ENCODE peak calls at places on chromosomes 5 and 9, in ten cellular contexts. One of them, this sample, is unnamed.

GRCh38 chr9:88379352-88379751 is 8.9 kb upstream of the SPIN1 start:
- DNase-seq in pancreas: no peak
- DNase-seq in dorsolateral prefrontal cortex: no peak
- DNase-seq in right cardiac atrium: no peak
- DNase-seq in body of pancreas: no peak
- DNase-seq in heart right ventricle: no peak
- DNase-seq in CD8-positive, alpha-beta T cell: no peak
- DNase-seq in brain microvascular endothelial cell: no peak
- DNase-seq in CD4-positive, alpha-beta memory T cell: no peak
- DNase-seq in kidney: no peak
- DNase-seq in this sample: no peak

GRCh38 chr5:177362102-177362868 is 4.6 kb downstream of the RGS14 start:
- DNase-seq in CD8-positive, alpha-beta T cell: no peak
- DNase-seq in brain microvascular endothelial cell: no peak
- DNase-seq in pancreas: peak
- DNase-seq in kidney: peak
- DNase-seq in right cardiac atrium: no peak
- DNase-seq in dorsolateral prefrontal cortex: no peak
- DNase-seq in CD4-positive, alpha-beta memory T cell: no peak
- DNase-seq in heart right ventricle: no peak
- DNase-seq in body of pancreas: no peak
- DNase-seq in this sample: peak

GRCh38 chr5:160021818-160022446 is 13.0 kb downstream of the TTC1 start:
- DNase-seq in heart right ventricle: peak
- DNase-seq in CD4-positive, alpha-beta memory T cell: peak
- DNase-seq in brain microvascular endothelial cell: peak
- DNase-seq in pancreas: no peak
- DNase-seq in body of pancreas: peak
- DNase-seq in kidney: no peak
- DNase-seq in dorsolateral prefrontal cortex: no peak
- DNase-seq in right cardiac atrium: no peak
- DNase-seq in CD8-positive, alpha-beta T cell: peak
- DNase-seq in this sample: peak

GRCh38 chr9:81490605-81491331 is 198.6 kb downstream of the TLE1 start:
- DNase-seq in dorsolateral prefrontal cortex: no peak
- DNase-seq in brain microvascular endothelial cell: peak
- DNase-seq in kidney: no peak
- DNase-seq in CD4-positive, alpha-beta memory T cell: no peak
- DNase-seq in pancreas: no peak
- DNase-seq in CD8-positive, alpha-beta T cell: no peak
- DNase-seq in right cardiac atrium: no peak
- DNase-seq in heart right ventricle: no peak
- DNase-seq in body of pancreas: no peak
- DNase-seq in this sample: peak

GRCh38 chr5:172630482-172630881 is 10.6 kb upstream of the NEURL1B start:
- DNase-seq in CD8-positive, alpha-beta T cell: no peak
- DNase-seq in heart right ventricle: no peak
- DNase-seq in dorsolateral prefrontal cortex: no peak
- DNase-seq in right cardiac atrium: no peak
- DNase-seq in CD4-positive, alpha-beta memory T cell: no peak
- DNase-seq in body of pancreas: no peak
- DNase-seq in pancreas: no peak
- DNase-seq in brain microvascular endothelial cell: no peak
- DNase-seq in kidney: no peak
- DNase-seq in this sample: no peak

GRCh38 chr5:175885813-175886212 is 14.4 kb downstream of the CPLX2 start:
- DNase-seq in right cardiac atrium: no peak
- DNase-seq in CD4-positive, alpha-beta memory T cell: no peak
- DNase-seq in dorsolateral prefrontal cortex: no peak
- DNase-seq in kidney: no peak
- DNase-seq in heart right ventricle: no peak
- DNase-seq in body of pancreas: no peak
- DNase-seq in pancreas: no peak
- DNase-seq in brain microvascular endothelial cell: no peak
- DNase-seq in CD8-positive, alpha-beta T cell: no peak
- DNase-seq in this sample: no peak

GRCh38 chr5:104111622-104112021 is 549.0 kb upstream of the NUDT12 start:
- DNase-seq in right cardiac atrium: no peak
- DNase-seq in pancreas: no peak
- DNase-seq in CD4-positive, alpha-beta memory T cell: no peak
- DNase-seq in body of pancreas: no peak
- DNase-seq in CD8-positive, alpha-beta T cell: no peak
- DNase-seq in dorsolateral prefrontal cortex: no peak
- DNase-seq in kidney: no peak
- DNase-seq in heart right ventricle: no peak
- DNase-seq in brain microvascular endothelial cell: no peak
- DNase-seq in this sample: no peak

GRCh38 chr5:112703866-112704820 is 33.5 kb upstream of the APC start:
- DNase-seq in heart right ventricle: peak
- DNase-seq in pancreas: no peak
- DNase-seq in brain microvascular endothelial cell: peak
- DNase-seq in CD8-positive, alpha-beta T cell: no peak
- DNase-seq in body of pancreas: no peak
- DNase-seq in kidney: no peak
- DNase-seq in dorsolateral prefrontal cortex: no peak
- DNase-seq in CD4-positive, alpha-beta memory T cell: no peak
- DNase-seq in right cardiac atrium: peak
- DNase-seq in this sample: no peak

GRCh38 chr9:113520109-113520642 is 56.6 kb downstream of the RGS3 start:
- DNase-seq in right cardiac atrium: no peak
- DNase-seq in brain microvascular endothelial cell: peak
- DNase-seq in dorsolateral prefrontal cortex: no peak
- DNase-seq in kidney: peak
- DNase-seq in pancreas: peak
- DNase-seq in body of pancreas: peak
- DNase-seq in CD4-positive, alpha-beta memory T cell: peak
- DNase-seq in heart right ventricle: no peak
- DNase-seq in CD8-positive, alpha-beta T cell: peak
- DNase-seq in this sample: peak

GRCh38 chr5:107485184-107485583 is 185.6 kb downstream of the EFNA5 start:
- DNase-seq in CD4-positive, alpha-beta memory T cell: no peak
- DNase-seq in heart right ventricle: no peak
- DNase-seq in brain microvascular endothelial cell: no peak
- DNase-seq in CD8-positive, alpha-beta T cell: no peak
- DNase-seq in right cardiac atrium: no peak
- DNase-seq in body of pancreas: no peak
- DNase-seq in dorsolateral prefrontal cortex: no peak
- DNase-seq in kidney: no peak
- DNase-seq in pancreas: no peak
- DNase-seq in this sample: no peak

GRCh38 chr5:107483196-107483595 is 187.5 kb downstream of the EFNA5 start:
- DNase-seq in heart right ventricle: no peak
- DNase-seq in CD4-positive, alpha-beta memory T cell: no peak
- DNase-seq in brain microvascular endothelial cell: no peak
- DNase-seq in kidney: no peak
- DNase-seq in right cardiac atrium: no peak
- DNase-seq in pancreas: no peak
- DNase-seq in dorsolateral prefrontal cortex: no peak
- DNase-seq in CD8-positive, alpha-beta T cell: no peak
- DNase-seq in body of pancreas: no peak
- DNase-seq in this sample: no peak

GRCh38 chr5:107486489-107486888 is 184.2 kb downstream of the EFNA5 start:
- DNase-seq in CD8-positive, alpha-beta T cell: peak
- DNase-seq in pancreas: no peak
- DNase-seq in body of pancreas: no peak
- DNase-seq in right cardiac atrium: no peak
- DNase-seq in brain microvascular endothelial cell: peak
- DNase-seq in heart right ventricle: no peak
- DNase-seq in CD4-positive, alpha-beta memory T cell: peak
- DNase-seq in dorsolateral prefrontal cortex: no peak
- DNase-seq in kidney: no peak
- DNase-seq in this sample: peak

GRCh38 chr5:107484261-107484660 is 186.5 kb downstream of the EFNA5 start:
- DNase-seq in body of pancreas: no peak
- DNase-seq in dorsolateral prefrontal cortex: no peak
- DNase-seq in pancreas: no peak
- DNase-seq in heart right ventricle: no peak
- DNase-seq in right cardiac atrium: no peak
- DNase-seq in brain microvascular endothelial cell: no peak
- DNase-seq in kidney: no peak
- DNase-seq in CD4-positive, alpha-beta memory T cell: no peak
- DNase-seq in CD8-positive, alpha-beta T cell: no peak
- DNase-seq in this sample: no peak

GRCh38 chr5:107483625-107484024 is 187.1 kb downstream of the EFNA5 start:
- DNase-seq in dorsolateral prefrontal cortex: no peak
- DNase-seq in heart right ventricle: no peak
- DNase-seq in brain microvascular endothelial cell: no peak
- DNase-seq in right cardiac atrium: no peak
- DNase-seq in pancreas: no peak
- DNase-seq in body of pancreas: no peak
- DNase-seq in kidney: no peak
- DNase-seq in CD8-positive, alpha-beta T cell: no peak
- DNase-seq in CD4-positive, alpha-beta memory T cell: no peak
- DNase-seq in this sample: no peak
- H3K27ac ChIP-seq in dorsolateral prefrontal cortex: no peak
- H3K27ac ChIP-seq in heart right ventricle: no peak
- H3K27ac ChIP-seq in brain microvascular endothelial cell: no peak
- H3K27ac ChIP-seq in right cardiac atrium: no peak
- H3K27ac ChIP-seq in pancreas: no peak
- H3K27ac ChIP-seq in body of pancreas: no peak
- H3K27ac ChIP-seq in kidney: no peak
- H3K27ac ChIP-seq in CD8-positive, alpha-beta T cell: no peak
- H3K27ac ChIP-seq in CD4-positive, alpha-beta memory T cell: no peak
- H3K27ac ChIP-seq in this sample: no peak

DNA sequence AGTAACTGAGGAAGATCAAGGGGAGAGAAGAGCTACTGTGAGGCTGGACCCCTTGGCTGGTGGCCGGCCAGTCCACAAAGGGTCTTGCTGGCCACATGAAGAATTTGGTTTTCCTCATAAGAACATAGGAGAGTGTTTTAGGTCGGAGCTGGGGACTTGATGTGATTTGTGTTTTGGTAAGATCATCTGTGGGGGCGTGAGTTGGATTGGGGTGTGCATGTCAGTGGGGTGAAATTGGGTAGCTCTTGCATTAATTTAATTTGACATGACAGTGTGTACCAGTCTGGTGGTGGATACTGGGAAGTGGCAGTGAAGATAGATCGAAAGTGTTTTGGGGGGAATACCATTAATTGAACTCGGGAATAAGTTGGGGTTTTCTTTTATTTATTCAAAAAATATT is 8.6 kb downstream of the PAM start:
- DNase-seq in body of pancreas: no peak
- DNase-seq in brain microvascular endothelial cell: no peak
- DNase-seq in CD4-positive, alpha-beta memory T cell: no peak
- DNase-seq in heart right ventricle: no peak
- DNase-seq in kidney: no peak
- DNase-seq in pancreas: no peak
- DNase-seq in right cardiac atrium: no peak
- DNase-seq in dorsolateral prefrontal cortex: no peak
- DNase-seq in CD8-positive, alpha-beta T cell: no peak
- DNase-seq in this sample: no peak
- H3K27ac ChIP-seq in body of pancreas: no peak
- H3K27ac ChIP-seq in brain microvascular endothelial cell: no peak
- H3K27ac ChIP-seq in CD4-positive, alpha-beta memory T cell: no peak
- H3K27ac ChIP-seq in heart right ventricle: peak
- H3K27ac ChIP-seq in kidney: no peak
- H3K27ac ChIP-seq in pancreas: no peak
- H3K27ac ChIP-seq in right cardiac atrium: peak
- H3K27ac ChIP-seq in dorsolateral prefrontal cortex: no peak
- H3K27ac ChIP-seq in CD8-positive, alpha-beta T cell: no peak
- H3K27ac ChIP-seq in this sample: no peak

DNA sequence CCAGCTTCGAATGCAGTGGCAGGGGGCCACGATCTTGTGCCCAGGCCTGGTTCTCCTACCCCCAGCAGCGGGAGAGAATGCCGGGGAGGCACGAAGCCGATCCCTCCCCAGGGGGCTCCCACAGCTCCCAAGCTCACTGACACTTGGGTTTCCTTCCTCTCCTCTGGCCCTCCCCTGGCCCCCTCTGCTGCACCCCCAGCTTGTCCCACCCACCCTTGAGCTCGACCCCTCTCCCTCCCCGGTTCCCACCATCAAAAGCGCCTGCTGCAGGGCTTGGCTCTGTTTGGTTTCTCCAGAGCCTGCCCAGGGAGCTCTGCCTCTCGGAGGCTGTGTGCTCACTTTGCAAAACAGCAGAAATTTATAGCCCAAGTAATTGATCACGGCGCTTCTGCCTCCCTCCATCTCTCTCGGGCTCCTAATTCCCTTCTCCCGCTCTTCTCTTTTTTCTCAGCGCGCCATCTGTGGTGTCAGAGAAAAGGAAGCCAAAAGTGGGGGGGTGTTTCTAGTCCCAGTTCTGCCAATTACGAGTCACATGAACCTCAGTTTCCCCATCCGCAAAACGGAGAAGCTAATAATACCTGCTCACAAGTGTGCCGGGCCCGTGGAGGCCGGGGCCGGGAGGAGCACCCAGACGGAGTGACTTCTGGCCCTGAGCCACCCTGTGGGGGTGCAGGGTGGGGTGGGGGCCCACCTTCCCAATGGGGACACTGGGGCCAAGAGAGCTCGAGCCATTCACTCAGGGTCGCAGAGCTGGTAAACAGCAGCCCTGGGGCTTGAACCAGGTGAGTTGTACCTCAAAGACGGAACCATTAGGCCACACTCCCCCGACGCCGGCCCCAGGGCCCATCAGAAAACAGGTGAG is 141.2 kb upstream of the IER5L start:
- DNase-seq in heart right ventricle: no peak
- DNase-seq in CD4-positive, alpha-beta memory T cell: no peak
- DNase-seq in kidney: peak
- DNase-seq in body of pancreas: peak
- DNase-seq in CD8-positive, alpha-beta T cell: no peak
- DNase-seq in brain microvascular endothelial cell: no peak
- DNase-seq in dorsolateral prefrontal cortex: no peak
- DNase-seq in right cardiac atrium: no peak
- DNase-seq in pancreas: peak
- DNase-seq in this sample: no peak
- H3K27ac ChIP-seq in heart right ventricle: peak
- H3K27ac ChIP-seq in CD4-positive, alpha-beta memory T cell: no peak
- H3K27ac ChIP-seq in kidney: peak
- H3K27ac ChIP-seq in body of pancreas: no peak
- H3K27ac ChIP-seq in CD8-positive, alpha-beta T cell: no peak
- H3K27ac ChIP-seq in brain microvascular endothelial cell: no peak
- H3K27ac ChIP-seq in dorsolateral prefrontal cortex: peak
- H3K27ac ChIP-seq in right cardiac atrium: no peak
- H3K27ac ChIP-seq in pancreas: peak
- H3K27ac ChIP-seq in this sample: peak

DNA sequence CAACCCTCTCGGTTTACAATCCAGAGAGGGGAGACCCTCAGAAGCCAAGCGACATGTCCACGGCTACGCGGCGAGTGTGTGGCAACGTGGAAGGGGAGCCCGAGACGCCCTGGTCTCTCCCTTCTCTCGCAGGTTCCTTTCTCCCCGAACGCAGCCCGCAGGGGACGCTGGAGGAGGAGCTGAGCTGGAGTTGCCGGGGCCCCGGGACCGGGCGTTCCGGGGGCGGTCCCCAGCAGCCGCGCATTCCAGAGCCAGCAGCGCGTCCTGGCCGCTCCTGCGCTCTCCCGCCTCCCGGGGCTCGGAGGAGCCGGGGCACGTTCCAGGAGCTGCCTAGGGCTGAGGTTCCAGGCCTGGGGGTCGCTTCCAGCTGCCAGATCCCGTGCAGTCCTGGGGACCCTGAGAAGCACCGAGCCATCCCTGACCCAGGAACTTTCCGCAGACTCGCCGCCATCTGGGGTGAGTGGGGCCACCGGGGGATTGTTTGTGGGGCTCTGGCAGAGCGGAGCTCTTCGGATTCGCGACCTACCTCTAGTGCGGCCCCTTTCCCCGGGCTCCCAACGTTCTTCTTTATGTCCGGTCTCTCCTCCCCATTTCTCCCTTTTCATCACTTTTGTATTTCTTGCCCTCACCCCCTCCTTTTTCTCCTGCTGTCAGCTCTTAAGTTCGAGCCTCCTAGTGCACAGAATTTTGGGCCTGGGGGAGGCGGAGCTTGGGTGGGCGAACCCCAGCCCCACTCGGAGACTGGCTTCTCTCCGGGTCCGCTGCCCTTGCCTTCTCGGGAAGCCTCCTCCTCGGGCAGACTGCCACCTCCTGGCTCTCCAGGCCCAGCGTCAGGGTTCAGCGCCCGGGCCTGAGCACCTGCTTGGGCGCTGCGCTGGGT is at the start of gene SMIM3:
- DNase-seq in heart right ventricle: peak
- DNase-seq in right cardiac atrium: peak
- DNase-seq in dorsolateral prefrontal cortex: peak
- DNase-seq in brain microvascular endothelial cell: peak
- DNase-seq in body of pancreas: peak
- DNase-seq in CD4-positive, alpha-beta memory T cell: peak
- DNase-seq in pancreas: peak
- DNase-seq in CD8-positive, alpha-beta T cell: peak
- DNase-seq in kidney: peak
- DNase-seq in this sample: peak
- H3K27ac ChIP-seq in heart right ventricle: peak
- H3K27ac ChIP-seq in right cardiac atrium: peak
- H3K27ac ChIP-seq in dorsolateral prefrontal cortex: peak
- H3K27ac ChIP-seq in brain microvascular endothelial cell: peak
- H3K27ac ChIP-seq in body of pancreas: peak
- H3K27ac ChIP-seq in CD4-positive, alpha-beta memory T cell: peak
- H3K27ac ChIP-seq in pancreas: peak
- H3K27ac ChIP-seq in CD8-positive, alpha-beta T cell: peak
- H3K27ac ChIP-seq in kidney: peak
- H3K27ac ChIP-seq in this sample: peak

This sample was measured in RWPE1.